ENCODE peak calls at places on chromosome 4, in nine cellular contexts. C is EL; M is activated CD4-positive, alpha-beta T cell treated with anti-CD3 and anti-CD28 coated beads, Interleukin-2, amount 50 U/mL, for 24 hours; V is pancreas; L is T-helper 1 cell; O is HCEC 1CT; J is immature natural killer cell; W is aorta; R is activated T-helper 1 cell treated with anti-CD3 and anti-CD28 coated beads, Interleukin-2, amount 50 U/mL, for 16 hours. F is an unnamed sample.

GRCh38 chr4:89563431-89563830 is 255.8 kb upstream of the GPRIN3 start:
- DNase-seq in O (peak), J (no peak), M (no peak), W (no peak), L (peak), R (no peak), V (no peak), C (no peak), F (no peak)

GRCh38 chr4:25320374-25321172 is 8.0 kb downstream of the ZCCHC4 start:
- DNase-seq in M (no peak), R (no peak), W (no peak), V (no peak), C (peak), O (peak), L (peak), J (no peak), F (peak)

GRCh38 chr4:41360911-41361830 is 104.4 kb downstream of the UCHL1 start:
- DNase-seq in M (no peak), C (peak), W (peak), J (no peak), L (no peak), V (peak), O (peak), R (no peak), F (peak)

GRCh38 chr4:123564758-123565346 is 168.3 kb downstream of the SPRY1 start:
- DNase-seq in J (peak), L (peak), C (peak), M (peak), W (no peak), R (peak), O (peak), V (no peak), F (peak)

GRCh38 chr4:88674565-88674964 is 23.1 kb downstream of the NAP1L5 start:
- DNase-seq in C (peak), R (no peak), L (no peak), W (no peak), O (peak), M (no peak), J (no peak), V (no peak), F (peak)

GRCh38 chr4:7805533-7806079 is 134.1 kb downstream of the AFAP1 start:
- DNase-seq in C (peak), R (no peak), L (no peak), W (no peak), V (no peak), M (no peak), O (peak), J (no peak), F (peak)

GRCh38 chr4:36111180-36111579 is 133.1 kb downstream of the ARAP2 start:
- DNase-seq in J (no peak), O (no peak), V (no peak), R (no peak), C (no peak), W (no peak), L (no peak), M (no peak), F (peak)

GRCh38 chr4:93834371-93835066 is 6.0 kb downstream of the ATOH1 start:
- DNase-seq in C (no peak), O (no peak), L (no peak), V (peak), M (no peak), W (no peak), J (no peak), R (no peak), F (no peak)

GRCh38 chr4:101066586-101066985 is 280.7 kb downstream of the PPP3CA start:
- DNase-seq in W (no peak), M (no peak), V (no peak), R (no peak), J (no peak), L (no peak), O (no peak), C (no peak), F (no peak)

GRCh38 chr4:12674184-12674583 is 810.0 kb downstream of the RAB28 start:
- DNase-seq in C (no peak), L (no peak), R (no peak), M (no peak), W (no peak), O (no peak), J (no peak), V (no peak), F (no peak)

GRCh38 chr4:118682928-118683327 is 2.3 kb upstream of the METTL14 start:
- DNase-seq in W (no peak), V (no peak), C (peak), J (no peak), O (no peak), M (no peak), L (no peak), R (no peak), F (peak)

GRCh38 chr4:115042496-115042895 is 70.9 kb downstream of the NDST4 start:
- DNase-seq in W (no peak), C (peak), V (no peak), L (no peak), O (no peak), J (no peak), M (no peak), R (no peak), F (no peak)

GRCh38 chr4:3524920-3525319 is 7.3 kb downstream of the LRPAP1 start:
- DNase-seq in W (peak), J (no peak), M (no peak), O (no peak), V (peak), L (no peak), R (no peak), C (no peak), F (no peak)

GRCh38 chr4:126993351-126993750 is 639.4 kb upstream of the INTU start:
- DNase-seq in W (no peak), R (no peak), C (no peak), O (no peak), J (no peak), L (no peak), V (no peak), M (no peak), F (no peak)

GRCh38 chr4:4860381-4860802 is 927 bp downstream of the MSX1 start:
- DNase-seq in L (no peak), W (no peak), V (no peak), C (no peak), J (no peak), M (no peak), R (no peak), O (no peak), F (no peak)

GRCh38 chr4:33948921-33949320 is 2295.4 kb downstream of the ARAP2 start:
- DNase-seq in L (no peak), W (no peak), J (no peak), R (no peak), O (no peak), M (no peak), C (no peak), V (no peak), F (no peak)

GRCh38 chr4:4574792-4575191 is 32.9 kb upstream of the STX18 start:
- DNase-seq in J (peak), C (peak), R (no peak), W (no peak), O (peak), V (no peak), M (no peak), L (peak), F (peak)

GRCh38 chr4:74230902-74231499 is 73.1 kb downstream of the MTHFD2L start:
- DNase-seq in C (peak), R (no peak), J (no peak), V (no peak), O (peak), W (no peak), L (peak), M (no peak), F (peak)

GRCh38 chr4:25862411-25863346 is at the start of gene SEL1L3:
- DNase-seq in O (no peak), C (no peak), M (no peak), W (peak), J (peak), L (peak), V (peak), R (peak), F (no peak)

GRCh38 chr4:181147421-181147951 is 1095.7 kb upstream of the TENM3 start:
- DNase-seq in C (no peak), J (no peak), R (no peak), O (no peak), W (no peak), V (no peak), M (no peak), L (no peak), F (no peak)

GRCh38 chr4:76989391-76990061 is 40.0 kb downstream of the SEPTIN11 start:
- DNase-seq in R (peak), C (no peak), W (no peak), L (peak), O (no peak), M (peak), J (peak), V (no peak), F (no peak)

GRCh38 chr4:101128473-101128872 is 218.9 kb downstream of the PPP3CA start:
- DNase-seq in O (no peak), C (no peak), J (no peak), W (no peak), M (no peak), L (no peak), V (no peak), R (no peak), F (no peak)

GRCh38 chr4:89303989-89304388 is 3.6 kb downstream of the GPRIN3 start:
- DNase-seq in L (no peak), M (no peak), O (no peak), V (no peak), J (no peak), W (no peak), R (no peak), C (no peak), F (no peak)

GRCh38 chr4:175469519-175469918 is 342.5 kb downstream of the GPM6A start:
- DNase-seq in L (no peak), M (no peak), J (no peak), C (peak), R (no peak), O (peak), V (no peak), W (no peak), F (peak)

GRCh38 chr4:156495109-156495508 is 476.5 kb downstream of the PDGFC start:
- DNase-seq in L (no peak), O (no peak), V (no peak), W (no peak), R (no peak), J (no peak), M (no peak), C (no peak), F (no peak)

GRCh38 chr4:6461301-6462165 is 10.9 kb downstream of the PPP2R2C start:
- DNase-seq in J (no peak), R (no peak), V (peak), O (no peak), L (no peak), W (peak), C (peak), M (no peak), F (no peak)

GRCh38 chr4:36280555-36280954 is 861 bp upstream of the DTHD1 start:
- DNase-seq in M (no peak), L (no peak), J (no peak), O (no peak), C (no peak), V (no peak), W (no peak), R (no peak), F (no peak)

GRCh38 chr4:56613101-56613862 is 67.8 kb downstream of the HOPX start:
- DNase-seq in L (no peak), C (peak), W (no peak), M (no peak), J (no peak), V (no peak), R (no peak), O (peak), F (peak)

GRCh38 chr4:3423406-3423805 is 18.4 kb upstream of the HGFAC start:
- DNase-seq in W (no peak), R (no peak), M (no peak), O (no peak), V (no peak), J (no peak), C (no peak), L (no peak), F (no peak)

GRCh38 chr4:118400362-118400761 is 47.6 kb upstream of the PRSS12 start:
- DNase-seq in V (no peak), W (no peak), L (no peak), C (peak), O (peak), J (no peak), R (no peak), M (no peak), F (no peak)

GRCh38 chr4:78675325-78675724 is 100.8 kb upstream of the BMP2K start:
- DNase-seq in C (no peak), R (no peak), M (no peak), W (no peak), V (no peak), J (no peak), L (no peak), O (no peak), F (no peak)

GRCh38 chr4:123345924-123346300 is 50.7 kb upstream of the SPRY1 start:
- DNase-seq in O (no peak), L (no peak), W (no peak), J (no peak), M (no peak), C (no peak), R (no peak), V (no peak), F (no peak)

GRCh38 chr4:30833206-30833605 is 113.0 kb downstream of the PCDH7 start:
- DNase-seq in R (no peak), M (no peak), O (no peak), V (no peak), C (no peak), W (no peak), J (no peak), L (no peak), F (no peak)

F was measured in fibroblast of lung.